ENCODE peak calls at places on chromosome 17, in five cellular contexts. E, D, Q, O and W are unnamed samples.

GRCh38 chr17:68567581-68567980 is 33.6 kb downstream of the FAM20A start:
- DNase-seq in E (no peak), D (no peak), Q (no peak), O (no peak), W (no peak)

GRCh38 chr17:65231662-65232335 is 94.6 kb downstream of the RGS9 start:
- DNase-seq in E (peak), D (peak), Q (peak), O (peak), W (peak)

GRCh38 chr17:28074010-28074409 is 31.5 kb downstream of the NLK start:
- DNase-seq in E (no peak), D (no peak), Q (no peak), O (no peak), W (no peak)

GRCh38 chr17:17004251-17004996 is 32.5 kb upstream of the TNFRSF13B start:
- DNase-seq in E (no peak), D (no peak), Q (no peak), O (no peak), W (no peak)

GRCh38 chr17:68792042-68792685 is 163.0 kb downstream of the ABCA8 start:
- DNase-seq in E (no peak), D (no peak), Q (no peak), O (no peak), W (no peak)

GRCh38 chr17:43665387-43666101 is 3.8 kb upstream of the MEOX1 start:
- DNase-seq in E (no peak), D (no peak), Q (no peak), O (no peak), W (no peak)

GRCh38 chr17:39152134-39152884 is 872 bp upstream of the PLXDC1 start:
- DNase-seq in E (peak), D (peak), Q (peak), O (no peak), W (peak)

GRCh38 chr17:78600181-78600651 is 23.0 kb upstream of the DNAH17 start:
- DNase-seq in E (no peak), D (no peak), Q (no peak), O (no peak), W (no peak)

GRCh38 chr17:59893617-59894100 is 738 bp downstream of the RPS6KB1 start:
- DNase-seq in E (peak), D (no peak), Q (no peak), O (peak), W (no peak)

GRCh38 chr17:80892900-80893603 is 98.6 kb upstream of the CHMP6 start:
- DNase-seq in E (peak), D (no peak), Q (peak), O (no peak), W (no peak)

GRCh38 chr17:76573096-76573495 is 12.6 kb downstream of the ST6GALNAC2 start:
- DNase-seq in E (no peak), D (no peak), Q (no peak), O (no peak), W (no peak)

GRCh38 chr17:79937981-79938695 is 97.5 kb downstream of the TBC1D16 start:
- DNase-seq in E (no peak), D (no peak), Q (no peak), O (no peak), W (no peak)

GRCh38 chr17:36864827-36865320 is 72.4 kb upstream of the LHX1 start:
- DNase-seq in E (no peak), D (no peak), Q (no peak), O (no peak), W (no peak)

GRCh38 chr17:43169561-43170139 is 1.4 kb upstream of the NBR1 start:
- DNase-seq in E (peak), D (no peak), Q (peak), O (no peak), W (no peak)

GRCh38 chr17:79948406-79948917 is 87.2 kb downstream of the TBC1D16 start:
- DNase-seq in E (no peak), D (no peak), Q (no peak), O (no peak), W (no peak)

GRCh38 chr17:82449883-82450356 is 632 bp downstream of the CYBC1 start:
- DNase-seq in E (no peak), D (no peak), Q (peak), O (no peak), W (no peak)